ENCODE peak calls at places on chromosomes 12 and 14, in ten cellular contexts. E is omental fat pad, A is dorsolateral prefrontal cortex, F is WTC11, N is brain microvascular endothelial cell, L is thoracic aorta, X is astrocyte of the spinal cord, G is A549, J is left ventricle myocardium inferior, B is astrocyte of the cerebellum. Q is an unnamed sample.

GRCh38 chr14:42992930-42993329 is 1386.3 kb downstream of the LRFN5 start:
- DNase-seq in E (no peak), B (no peak), A (no peak), J (no peak), G (no peak), F (no peak), L (no peak), N (no peak), X (no peak), Q (no peak)

GRCh38 chr12:31589582-31589895 is 1.4 kb downstream of the DENND5B start:
- DNase-seq in L (no peak), G (no peak), E (no peak), B (no peak), F (peak), X (no peak), A (no peak), N (no peak), J (no peak), Q (no peak)

GRCh38 chr12:92178340-92178739 is 32.7 kb upstream of the BTG1 start:
- DNase-seq in E (no peak), F (no peak), G (no peak), N (no peak), L (no peak), B (no peak), J (no peak), X (no peak), A (no peak), Q (no peak)

GRCh38 chr14:54348001-54348611 is 48.7 kb upstream of the CDKN3 start:
- DNase-seq in F (no peak), J (no peak), B (no peak), E (no peak), L (no peak), X (peak), N (no peak), G (peak), A (no peak), Q (peak)

GRCh38 chr14:75568791-75569190 is 9.6 kb upstream of the FLVCR2 start:
- DNase-seq in X (no peak), J (no peak), A (no peak), F (no peak), N (no peak), L (no peak), E (no peak), B (no peak), G (no peak), Q (no peak)

GRCh38 chr14:58793096-58793740 is 155.5 kb downstream of the DACT1 start:
- DNase-seq in B (no peak), N (no peak), G (peak), F (no peak), L (no peak), X (no peak), E (no peak), A (no peak), J (no peak), Q (no peak)

GRCh38 chr14:97379091-97379531 is 581.9 kb downstream of the VRK1 start:
- DNase-seq in G (no peak), F (no peak), X (no peak), A (no peak), N (no peak), E (no peak), L (no peak), B (no peak), J (no peak), Q (no peak)

GRCh38 chr12:108194585-108194984 is 65.5 kb downstream of the WSCD2 start:
- DNase-seq in G (no peak), N (no peak), E (no peak), X (no peak), F (no peak), J (no peak), L (no peak), A (no peak), B (no peak), Q (no peak)

GRCh38 chr12:22684526-22685118 is 59.7 kb downstream of the ETNK1 start:
- DNase-seq in E (no peak), X (peak), J (no peak), A (no peak), B (peak), N (peak), G (no peak), L (no peak), F (no peak), Q (no peak)

GRCh38 chr12:92466391-92467305 is 236.1 kb upstream of the PLEKHG7 start:
- DNase-seq in L (no peak), F (peak), N (no peak), G (no peak), A (no peak), J (no peak), B (peak), X (peak), E (no peak), Q (peak)

GRCh38 chr12:129613311-129613710 is 290.5 kb downstream of the TMEM132D start:
- DNase-seq in G (no peak), J (no peak), X (no peak), A (no peak), N (no peak), L (no peak), F (no peak), B (no peak), E (no peak), Q (no peak)

GRCh38 chr12:6471992-6472366 is 1.5 kb upstream of the VAMP1 start:
- DNase-seq in X (no peak), F (no peak), E (no peak), L (no peak), B (no peak), G (peak), A (no peak), N (no peak), J (no peak), Q (no peak)

GRCh38 chr14:44962573-44963528 is 861 bp downstream of the TOGARAM1 start:
- DNase-seq in B (peak), G (no peak), E (no peak), X (peak), A (peak), N (peak), J (peak), F (peak), L (peak), Q (no peak)

GRCh38 chr12:52139579-52140062 is 52.2 kb downstream of the KRT80 start:
- DNase-seq in G (peak), J (no peak), E (no peak), N (no peak), F (peak), A (no peak), X (no peak), B (no peak), L (no peak), Q (no peak)

GRCh38 chr12:65825573-65826512 is 1.6 kb downstream of the HMGA2 start:
- DNase-seq in X (no peak), F (peak), L (no peak), J (no peak), E (no peak), B (no peak), A (no peak), N (no peak), G (peak), Q (peak)

GRCh38 chr12:84165998-84166571 is 746.5 kb downstream of the SLC6A15 start:
- DNase-seq in B (no peak), G (no peak), E (no peak), J (no peak), N (no peak), X (no peak), L (no peak), F (no peak), A (no peak), Q (no peak)

GRCh38 chr12:95653761-95654546 is 102.7 kb upstream of the USP44 start:
- DNase-seq in G (peak), J (no peak), B (no peak), A (no peak), F (no peak), L (no peak), N (peak), X (peak), E (no peak), Q (no peak)

GRCh38 chr14:74085047-74085637 is 386 bp downstream of the LIN52 start:
- DNase-seq in G (peak), F (peak), J (no peak), N (peak), L (no peak), A (no peak), B (no peak), E (no peak), X (peak), Q (peak)

GRCh38 chr14:91810699-91811098 is 56.6 kb downstream of the TC2N start:
- DNase-seq in G (no peak), L (no peak), E (no peak), F (no peak), J (no peak), B (no peak), N (no peak), A (no peak), X (no peak), Q (no peak)

GRCh38 chr12:50661300-50662120 is 102.4 kb upstream of the ATF1 start:
- DNase-seq in N (no peak), G (no peak), F (no peak), A (no peak), J (no peak), B (peak), L (no peak), E (no peak), X (peak), Q (peak)

GRCh38 chr14:102957222-102957621 is 34.8 kb downstream of the AMN start:
- DNase-seq in G (no peak), B (no peak), J (no peak), F (no peak), A (no peak), E (no peak), L (no peak), N (no peak), X (no peak), Q (no peak)

GRCh38 chr14:77485901-77486678 is 12.5 kb downstream of the ISM2 start:
- DNase-seq in N (peak), F (no peak), X (peak), A (no peak), G (peak), J (no peak), B (no peak), E (no peak), L (no peak), Q (no peak)

GRCh38 chr12:3009780-3010179 is 50.6 kb downstream of the TEAD4 start:
- DNase-seq in X (no peak), B (no peak), L (no peak), N (no peak), E (no peak), J (no peak), A (no peak), F (no peak), G (no peak), Q (no peak)

GRCh38 chr12:132715874-132716273 is 5.2 kb downstream of the PGAM5 start:
- DNase-seq in A (no peak), G (no peak), F (no peak), E (no peak), L (no peak), X (no peak), B (no peak), N (no peak), J (no peak), Q (no peak)

GRCh38 chr12:120761581-120761980 is 36.0 kb downstream of the ACADS start:
- DNase-seq in G (no peak), E (no peak), N (peak), B (peak), F (no peak), J (no peak), A (no peak), L (no peak), X (peak), Q (no peak)

GRCh38 chr12:107448198-107448597 is 237.4 kb upstream of the PWP1 start:
- DNase-seq in F (peak), J (no peak), E (no peak), X (no peak), A (no peak), B (no peak), L (no peak), G (no peak), N (peak), Q (no peak)

GRCh38 chr12:78096909-78097597 is 266.4 kb downstream of the NAV3 start:
- DNase-seq in F (no peak), E (no peak), A (no peak), G (no peak), X (peak), J (no peak), B (peak), L (no peak), N (peak), Q (no peak)

GRCh38 chr14:83556746-83557460 is 1973.0 kb upstream of the FLRT2 start:
- DNase-seq in A (no peak), E (no peak), J (no peak), B (peak), X (peak), F (no peak), N (peak), G (no peak), L (no peak), Q (no peak)

GRCh38 chr12:101501410-101502045 is 26.4 kb downstream of the SPIC start:
- DNase-seq in X (peak), E (no peak), G (no peak), N (no peak), J (no peak), F (no peak), A (no peak), B (peak), L (no peak), Q (no peak)

GRCh38 chr12:12898136-12898712 is 6.9 kb downstream of the GPRC5A start:
- DNase-seq in F (no peak), A (no peak), L (no peak), X (no peak), N (no peak), J (no peak), E (no peak), B (no peak), G (no peak), Q (no peak)

DNA sequence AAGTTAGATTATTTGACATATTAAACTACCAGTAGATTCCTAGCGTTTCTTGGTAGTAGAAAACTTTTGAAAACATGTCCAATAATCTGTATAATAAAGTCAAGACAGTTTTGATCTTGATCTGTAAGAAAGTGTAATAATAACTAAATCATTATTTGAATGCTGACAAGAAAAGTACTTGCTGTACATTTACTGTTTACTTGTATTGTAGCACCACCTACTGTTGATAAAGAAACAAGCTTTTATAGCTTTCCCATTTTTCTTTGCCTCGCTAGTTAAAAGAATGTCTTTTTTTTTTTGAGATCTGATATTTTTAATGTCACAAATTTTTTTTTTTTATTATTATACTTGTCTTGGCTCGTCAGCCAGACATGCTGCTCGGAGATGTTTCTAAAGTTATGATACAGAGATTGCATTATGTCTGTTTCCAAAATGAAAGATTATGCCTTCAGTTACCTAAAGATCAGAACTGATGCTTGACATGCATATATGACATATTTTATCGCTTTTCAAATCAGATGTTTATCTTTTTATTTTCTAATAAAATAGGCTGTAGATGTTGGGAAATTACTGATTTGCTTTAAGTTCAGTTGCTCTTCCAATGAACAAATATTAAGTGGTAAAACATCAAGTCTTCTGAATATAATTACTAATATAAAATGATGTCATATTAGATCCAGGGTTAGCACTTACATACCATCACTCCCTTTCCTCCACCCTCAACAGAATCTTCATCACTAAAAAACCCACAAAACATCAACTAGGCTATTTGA is 140.5 kb downstream of the AKAP6 start:
- DNase-seq in B (peak), X (peak), N (no peak), E (no peak), A (no peak), J (no peak), L (no peak), F (no peak), G (peak), Q (peak)
- TF ChIP-seq CTCF in B (peak), X (peak), N (peak), E (no peak), A (peak), J (peak), L (peak), F (no peak), G (peak), Q (peak)

DNA sequence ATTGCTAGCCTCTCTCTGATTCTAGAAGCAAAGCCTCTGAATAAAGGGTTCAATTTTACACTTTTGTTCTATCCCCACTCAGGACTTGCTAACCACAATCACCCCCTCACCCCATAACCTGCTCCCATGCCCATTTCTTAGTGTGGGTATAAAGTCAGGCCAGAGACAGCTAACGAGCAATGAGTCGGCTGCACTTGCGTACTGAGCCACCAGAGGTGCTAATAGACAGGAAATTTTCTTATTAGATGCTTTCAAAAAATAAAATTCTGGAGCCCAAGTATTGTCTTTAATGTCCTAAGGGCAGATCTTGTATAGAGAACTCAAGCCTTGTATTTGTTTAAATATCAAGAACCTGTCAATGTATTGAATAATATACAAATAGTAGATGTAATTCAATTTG is 256.9 kb downstream of the SYT1 start:
- DNase-seq in A (no peak), N (no peak), L (no peak), G (peak), B (no peak), E (no peak), F (peak), J (no peak), X (no peak), Q (no peak)
- TF ChIP-seq CTCF in A (no peak), N (peak), L (no peak), G (peak), B (no peak), E (no peak), F (peak), J (peak), X (peak), Q (peak)

DNA sequence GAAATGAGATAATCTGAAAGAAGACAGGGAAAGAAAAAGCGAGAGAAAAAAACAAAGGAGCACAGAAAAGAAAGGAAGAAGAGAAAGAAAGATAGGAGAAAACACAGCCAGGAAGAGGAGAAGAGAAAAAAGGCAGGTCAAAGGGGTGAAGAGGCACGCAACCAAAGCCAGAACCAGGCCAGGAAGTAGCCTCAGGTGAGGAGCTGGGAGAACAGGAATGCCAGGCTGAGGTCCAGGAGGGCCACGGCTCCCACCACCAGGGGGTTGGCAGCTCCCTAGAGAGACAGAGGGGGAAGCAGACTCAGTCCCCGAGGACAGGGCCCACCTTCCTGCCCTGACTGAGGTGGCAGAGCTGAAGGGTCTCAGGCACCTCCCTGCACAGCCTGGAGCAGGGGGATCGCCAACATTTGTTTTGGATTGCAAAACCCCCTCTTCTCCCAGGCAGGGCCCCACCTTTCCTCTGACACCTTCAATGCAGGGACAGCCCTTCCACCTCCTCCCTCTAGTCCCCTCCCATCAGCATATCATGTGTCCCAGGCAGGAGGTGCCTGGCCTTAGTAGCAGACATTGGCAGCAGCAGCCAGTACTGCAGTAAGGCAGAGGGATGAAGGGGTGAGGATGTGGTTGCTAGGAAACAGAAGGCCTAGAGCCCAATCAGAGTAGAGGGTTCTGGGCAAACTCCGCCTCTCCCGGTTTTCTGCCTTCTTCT is 2.0 kb upstream of the AP1G2 start:
- DNase-seq in L (no peak), E (no peak), J (no peak), N (no peak), A (no peak), B (no peak), X (no peak), G (no peak), F (peak), Q (no peak)
- TF ChIP-seq CTCF in L (no peak), E (no peak), J (no peak), N (peak), A (no peak), B (no peak), X (no peak), G (no peak), F (no peak), Q (no peak)

DNA sequence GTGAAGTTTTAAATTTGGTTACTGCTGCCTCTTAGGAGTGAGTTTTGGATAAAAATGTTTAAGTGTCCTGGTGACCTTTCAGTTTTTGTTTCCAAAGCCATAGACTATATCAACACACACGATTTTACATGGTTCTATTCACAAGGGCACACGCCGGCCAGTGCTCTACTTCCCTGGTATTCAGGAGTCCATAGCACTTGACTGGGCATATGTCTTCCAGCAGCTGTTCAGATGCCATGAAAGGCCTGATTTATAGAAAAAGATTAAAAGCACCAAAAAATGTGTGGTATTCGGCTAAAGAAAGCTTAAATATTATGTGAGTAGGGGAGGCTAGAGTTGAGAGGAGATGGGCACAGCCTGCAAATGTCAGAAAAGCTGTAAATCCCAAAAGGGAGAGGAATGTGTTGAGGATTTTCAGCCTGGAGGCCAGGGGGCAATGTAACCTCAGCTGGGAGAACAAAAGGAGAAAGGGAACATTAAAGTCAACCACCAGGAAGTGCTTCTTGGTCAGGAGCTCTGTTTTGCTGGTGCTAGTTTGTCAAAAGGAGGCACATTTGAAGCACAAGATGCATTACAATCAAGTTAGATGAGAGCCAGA is 478.4 kb downstream of the RAD51B start:
- DNase-seq in J (no peak), N (peak), B (no peak), G (no peak), X (peak), L (no peak), E (no peak), A (no peak), F (peak), Q (no peak)
- TF ChIP-seq CTCF in J (peak), N (peak), B (peak), G (peak), X (peak), L (peak), E (no peak), A (no peak), F (no peak), Q (no peak)

GRCh38 chr14:68926236-68926635 is 52.9 kb downstream of the ACTN1 start:
- DNase-seq in J (no peak), F (no peak), A (no peak), G (no peak), B (no peak), N (no peak), X (no peak), E (no peak), L (no peak), Q (no peak)
- TF ChIP-seq CTCF in J (peak), F (no peak), A (no peak), G (peak), B (peak), N (peak), X (peak), E (no peak), L (peak), Q (no peak)

GRCh38 chr12:9605490-9605889 is 2.2 kb downstream of the KLRB1 start:
- DNase-seq in G (no peak), N (no peak), F (no peak), A (no peak), X (no peak), E (no peak), J (no peak), L (no peak), B (no peak), Q (no peak)

GRCh38 chr12:9607816-9608215 is at the start of gene KLRB1:
- DNase-seq in L (no peak), J (no peak), F (no peak), A (no peak), E (no peak), B (no peak), G (no peak), X (no peak), N (no peak), Q (no peak)

GRCh38 chr12:9606247-9606646 is 1.5 kb downstream of the KLRB1 start:
- DNase-seq in E (no peak), B (no peak), G (no peak), L (no peak), X (no peak), A (no peak), J (no peak), N (no peak), F (no peak), Q (no peak)

GRCh38 chr12:9604288-9604687 is 3.4 kb downstream of the KLRB1 start:
- DNase-seq in J (no peak), G (no peak), B (no peak), F (no peak), A (no peak), E (no peak), L (no peak), N (no peak), X (no peak), Q (no peak)

GRCh38 chr12:9606736-9607372 is 862 bp downstream of the KLRB1 start:
- DNase-seq in F (no peak), X (no peak), A (no peak), N (no peak), G (no peak), B (no peak), L (no peak), J (no peak), E (no peak), Q (no peak)
- TF ChIP-seq CTCF in F (no peak), X (no peak), A (no peak), N (no peak), G (no peak), B (no peak), L (no peak), J (no peak), E (no peak), Q (no peak)

GRCh38 chr14:106491851-106492250 is 965.5 kb downstream of the TMEM121 start:
- DNase-seq in E (no peak), F (peak), B (no peak), N (no peak), L (no peak), G (no peak), J (no peak), A (no peak), X (no peak), Q (no peak)
- TF ChIP-seq CTCF in E (no peak), F (peak), B (no peak), N (peak), L (no peak), G (peak), J (no peak), A (no peak), X (peak), Q (peak)